ENCODE peak calls at places on chromosomes 4 and X, in nine cellular contexts. S is stimulated activated CD4-positive, alpha-beta T cell treated with anti-CD3 and anti-CD28 coated beads, Interleukin-15, amount 100 ng/mL, for 1 hour; R is Karpas-422; J is nephron progenitor cell; K is ELR; T is AG09319; P is T follicular helper cell; D is psoas muscle; A is central memory CD8-positive, alpha-beta T cell. Q is an unnamed sample.
A peak's percentile ranks its signal among the peaks of the same experiment; 100 is the strongest.

GRCh38 chr4:79224777-79225104 is 101.1 kb downstream of the NAA11 start:
- DNase-seq in J (no peak), S (no peak), R (no peak), K (no peak), P (no peak), T (no peak), A (no peak), D (no peak), Q (no peak)

GRCh38 chrX:118724775-118725174 is 2.6 kb upstream of the IL13RA1 start:
- DNase-seq in T (no peak), K (peak; percentile 31), D (no peak), J (no peak), A (no peak), S (no peak), R (no peak), P (no peak), Q (no peak)

GRCh38 chrX:18931972-18932371 is 51.9 kb downstream of the PHKA2 start:
- DNase-seq in D (no peak), K (peak; percentile 36), R (peak; percentile 76), A (no peak), P (no peak), T (no peak), S (no peak), J (peak; percentile 6), Q (no peak)

GRCh38 chr4:109803924-109804571 is 2.2 kb upstream of the CFI start:
- DNase-seq in P (peak; percentile 3), S (no peak), D (no peak), K (peak; percentile 56), A (no peak), R (peak; percentile 83), T (no peak), J (no peak), Q (peak; percentile 25)

GRCh38 chr4:55866973-55867574 is 13.6 kb downstream of the EXOC1 start:
- DNase-seq in A (no peak), R (peak; percentile 83), T (peak; percentile 38), K (peak; percentile 76), J (no peak), P (no peak), D (no peak), S (no peak), Q (no peak)

GRCh38 chr4:97627785-97628184 is 515.5 kb downstream of the STPG2 start:
- DNase-seq in A (no peak), J (no peak), K (no peak), S (no peak), D (no peak), P (no peak), R (no peak), T (no peak), Q (no peak)

GRCh38 chr4:109701566-109702399 is 1.5 kb downstream of the CASP6 start:
- DNase-seq in A (no peak), K (peak; percentile 1), R (peak; percentile 57), T (no peak), D (no peak), J (peak; percentile 5), S (no peak), P (no peak), Q (no peak)

GRCh38 chrX:40104649-40105015 is 6.9 kb upstream of the BCOR start:
- DNase-seq in D (peak; percentile 78), J (no peak), P (no peak), T (no peak), S (no peak), R (peak; percentile 72), K (peak; percentile 75), A (no peak), Q (peak; percentile 78)

GRCh38 chr4:4862665-4863482 is 3.4 kb downstream of the MSX1 start:
- DNase-seq in J (peak; percentile 56), A (no peak), R (no peak), K (no peak), D (peak; percentile 45), S (no peak), T (no peak), P (no peak), Q (no peak)

GRCh38 chr4:165763640-165764039 is 109.4 kb upstream of the TLL1 start:
- DNase-seq in A (no peak), P (no peak), T (no peak), S (no peak), J (no peak), R (no peak), D (no peak), K (no peak), Q (no peak)

GRCh38 chr4:172648471-172648870 is 520.1 kb upstream of the GALNT7 start:
- DNase-seq in D (no peak), J (no peak), R (no peak), P (no peak), S (no peak), T (no peak), K (peak; percentile 23), A (no peak), Q (no peak)

GRCh38 chr4:8317474-8317873 is 47.9 kb downstream of the HTRA3 start:
- DNase-seq in S (no peak), K (no peak), A (no peak), T (no peak), P (no peak), D (no peak), J (no peak), R (no peak), Q (no peak)

GRCh38 chr4:173513651-173514050 is 16.4 kb downstream of the HAND2 start:
- DNase-seq in J (no peak), K (no peak), S (no peak), T (no peak), D (no peak), A (no peak), P (no peak), R (no peak), Q (no peak)

Q was measured in adrenal gland.